ENCODE peak calls at places on chromosomes 11 and 22, in seven cellular contexts. L, F, G, W, A, T and Y are unnamed samples.

GRCh38 chr22:24053481-24054226 is 42.5 kb downstream of the CABIN1 start:
- DNase-seq in L (no peak), F (no peak), G (peak), W (peak), A (no peak), T (no peak), Y (no peak)

GRCh38 chr11:842370-843002 is at the start of the genes POLR2L and TSPAN4:
- DNase-seq in L (peak), F (peak), G (peak), W (peak), A (peak), T (peak), Y (peak)

GRCh38 chr11:123054301-123055065 is 7.5 kb downstream of the HSPA8 start:
- DNase-seq in L (peak), F (peak), G (peak), W (peak), A (no peak), T (peak), Y (peak)

GRCh38 chr22:37088108-37088605 is 21.4 kb downstream of the TMPRSS6 start:
- DNase-seq in L (peak), F (peak), G (peak), W (no peak), A (no peak), T (no peak), Y (no peak)

GRCh38 chr22:39292561-39293074 is 26.8 kb downstream of the RPL3 start:
- DNase-seq in L (peak), F (peak), G (peak), W (no peak), A (no peak), T (peak), Y (no peak)

GRCh38 chr11:78647986-78648875 is 73.6 kb upstream of the NARS2 start:
- DNase-seq in L (no peak), F (peak), G (no peak), W (no peak), A (no peak), T (no peak), Y (no peak)

GRCh38 chr22:22884010-22884887 is 3.4 kb upstream of the IGLL5 start:
- DNase-seq in L (peak), F (peak), G (peak), W (peak), A (peak), T (peak), Y (peak)

GRCh38 chr11:39432929-39433328 is 2026.5 kb downstream of the LRRC4C start:
- DNase-seq in L (no peak), F (no peak), G (no peak), W (no peak), A (no peak), T (no peak), Y (no peak)

GRCh38 chr11:106101797-106102196 is 24.3 kb downstream of the AASDHPPT start:
- DNase-seq in L (no peak), F (peak), G (peak), W (no peak), A (no peak), T (peak), Y (no peak)

GRCh38 chr11:118530683-118531596 is at the start of gene TMEM25:
- DNase-seq in L (peak), F (peak), G (peak), W (peak), A (peak), T (peak), Y (peak)

GRCh38 chr11:118921929-118922744 is 3.6 kb downstream of the BCL9L start:
- DNase-seq in L (peak), F (peak), G (peak), W (no peak), A (no peak), T (peak), Y (no peak)

GRCh38 chr11:1873048-1873812 is 18.5 kb downstream of the PRR33 start:
- DNase-seq in L (no peak), F (peak), G (peak), W (no peak), A (no peak), T (peak), Y (no peak)

GRCh38 chr11:129740125-129740719 is 75.4 kb upstream of the TMEM45B start:
- DNase-seq in L (no peak), F (no peak), G (no peak), W (no peak), A (no peak), T (no peak), Y (no peak)

GRCh38 chr11:44004452-44004833 is 43.3 kb upstream of the ACCSL start:
- DNase-seq in L (no peak), F (no peak), G (no peak), W (no peak), A (no peak), T (no peak), Y (no peak)

GRCh38 chr11:65616575-65617001 is 1.0 kb downstream of the PCNX3 start:
- DNase-seq in L (no peak), F (no peak), G (no peak), W (no peak), A (no peak), T (no peak), Y (no peak)

GRCh38 chr11:66951135-66951534 is 7.0 kb downstream of the PC start:
- DNase-seq in L (no peak), F (no peak), G (no peak), W (no peak), A (no peak), T (no peak), Y (no peak)

GRCh38 chr11:12079726-12080556 is 30.4 kb upstream of the MICAL2 start:
- DNase-seq in L (peak), F (peak), G (peak), W (no peak), A (no peak), T (peak), Y (no peak)

GRCh38 chr11:128757235-128757711 is 63.4 kb downstream of the FLI1 start:
- DNase-seq in L (peak), F (peak), G (peak), W (peak), A (no peak), T (peak), Y (no peak)

GRCh38 chr11:17673951-17674350 is 45.4 kb upstream of the MYOD1 start:
- DNase-seq in L (peak), F (peak), G (peak), W (no peak), A (no peak), T (no peak), Y (no peak)

GRCh38 chr22:20799449-20799848 is 25.5 kb downstream of the SERPIND1 start:
- DNase-seq in L (no peak), F (no peak), G (no peak), W (no peak), A (no peak), T (no peak), Y (no peak)

GRCh38 chr11:102062106-102062505 is 14.9 kb downstream of the CFAP300 start:
- DNase-seq in L (no peak), F (no peak), G (no peak), W (no peak), A (no peak), T (no peak), Y (no peak)

GRCh38 chr11:112368402-112368801 is 107.7 kb upstream of the PLET1 start:
- DNase-seq in L (peak), F (no peak), G (no peak), W (no peak), A (no peak), T (no peak), Y (no peak)

GRCh38 chr11:63785823-63786222 is 17.2 kb upstream of the ZFTA start:
- DNase-seq in L (no peak), F (no peak), G (no peak), W (no peak), A (no peak), T (no peak), Y (no peak)

GRCh38 chr22:28977050-28977449 is 84.6 kb downstream of the C22orf31 start:
- DNase-seq in L (no peak), F (no peak), G (no peak), W (no peak), A (no peak), T (peak), Y (no peak)

GRCh38 chr22:24805790-24806662 is at the start of gene SGSM1:
- DNase-seq in L (peak), F (peak), G (peak), W (peak), A (peak), T (peak), Y (peak)

GRCh38 chr11:32563600-32563959 is 20.1 kb upstream of the EIF3M start:
- DNase-seq in L (no peak), F (no peak), G (no peak), W (no peak), A (no peak), T (no peak), Y (no peak)